ENCODE peak calls at places on chromosomes 5 and 9, in four cellular contexts. One of them, this sample, is unnamed.

GRCh38 chr5:127229185-127229889 is 61.3 kb upstream of the MEGF10 start:
- DNase-seq in GM12892: peak
- DNase-seq in K562: peak
- DNase-seq in GM12878: no peak
- DNase-seq in this sample: peak

GRCh38 chr5:168409601-168410458 is 76.4 kb upstream of the RARS1 start:
- DNase-seq in GM12892: no peak
- DNase-seq in K562: no peak
- DNase-seq in GM12878: peak
- DNase-seq in this sample: no peak

GRCh38 chr5:14143843-14144585 is 872 bp downstream of the TRIO start:
- DNase-seq in GM12892: peak
- DNase-seq in K562: peak
- DNase-seq in GM12878: no peak
- DNase-seq in this sample: peak

GRCh38 chr5:80152778-80153177 is 103.1 kb downstream of the SERINC5 start:
- DNase-seq in GM12892: no peak
- DNase-seq in K562: no peak
- DNase-seq in GM12878: no peak
- DNase-seq in this sample: no peak

GRCh38 chr5:177479774-177480173 is 6.3 kb upstream of the DBN1 start:
- DNase-seq in GM12892: no peak
- DNase-seq in K562: no peak
- DNase-seq in GM12878: no peak
- DNase-seq in this sample: no peak

GRCh38 chr9:6758418-6759113 is 793 bp downstream of the KDM4C start:
- DNase-seq in GM12892: peak
- DNase-seq in K562: peak
- DNase-seq in GM12878: no peak
- DNase-seq in this sample: peak

GRCh38 chr9:129716091-129716490 is 36.8 kb downstream of the PTGES start:
- DNase-seq in GM12892: no peak
- DNase-seq in K562: no peak
- DNase-seq in GM12878: no peak
- DNase-seq in this sample: no peak

GRCh38 chr5:123450641-123451421 is 27.6 kb upstream of the CEP120 start:
- DNase-seq in GM12892: no peak
- DNase-seq in K562: no peak
- DNase-seq in GM12878: no peak
- DNase-seq in this sample: no peak

GRCh38 chr5:172571413-172571812 is 69.7 kb upstream of the NEURL1B start:
- DNase-seq in GM12892: no peak
- DNase-seq in K562: no peak
- DNase-seq in GM12878: no peak
- DNase-seq in this sample: no peak

GRCh38 chr9:86637515-86637914 is 283.3 kb upstream of the TUT7 start:
- DNase-seq in GM12892: no peak
- DNase-seq in K562: peak
- DNase-seq in GM12878: no peak
- DNase-seq in this sample: no peak

GRCh38 chr5:74543162-74543995 is 97.1 kb downstream of the ENC1 start:
- DNase-seq in GM12892: no peak
- DNase-seq in K562: no peak
- DNase-seq in GM12878: no peak
- DNase-seq in this sample: no peak

GRCh38 chr5:149172261-149172660 is 31.0 kb downstream of the ABLIM3 start:
- DNase-seq in GM12892: no peak
- DNase-seq in K562: no peak
- DNase-seq in GM12878: no peak
- DNase-seq in this sample: no peak

GRCh38 chr5:72172832-72173231 is 65.6 kb downstream of the MAP1B start:
- DNase-seq in GM12892: no peak
- DNase-seq in K562: no peak
- DNase-seq in GM12878: no peak
- DNase-seq in this sample: no peak

GRCh38 chr9:34443533-34443932 is 14.8 kb downstream of the FAM219A start:
- DNase-seq in GM12892: no peak
- DNase-seq in K562: no peak
- DNase-seq in GM12878: no peak
- DNase-seq in this sample: no peak

GRCh38 chr5:39905356-39905755 is 480.6 kb upstream of the DAB2 start:
- DNase-seq in GM12892: no peak
- DNase-seq in K562: no peak
- DNase-seq in GM12878: no peak
- DNase-seq in this sample: no peak

GRCh38 chr5:172775326-172776234 is 4.6 kb upstream of the DUSP1 start:
- DNase-seq in GM12892: no peak
- DNase-seq in K562: no peak
- DNase-seq in GM12878: no peak
- DNase-seq in this sample: no peak

GRCh38 chr5:65198777-65199120 is 283.0 kb downstream of the ADAMTS6 start:
- DNase-seq in GM12892: no peak
- DNase-seq in K562: no peak
- DNase-seq in GM12878: no peak
- DNase-seq in this sample: no peak

GRCh38 chr9:92501671-92502393 is 19.5 kb upstream of the ASPN start:
- DNase-seq in GM12892: no peak
- DNase-seq in K562: peak
- DNase-seq in GM12878: no peak
- DNase-seq in this sample: no peak

GRCh38 chr5:21919417-21920022 is 933.6 kb downstream of the CDH12 start:
- DNase-seq in GM12892: no peak
- DNase-seq in K562: peak
- DNase-seq in GM12878: peak
- DNase-seq in this sample: peak

GRCh38 chr9:130927995-130928900 is 10.8 kb downstream of the FIBCD1 start:
- DNase-seq in GM12892: peak
- DNase-seq in K562: peak
- DNase-seq in GM12878: peak
- DNase-seq in this sample: peak

GRCh38 chr9:106874657-106875056 is 11.7 kb downstream of the ZNF462 start:
- DNase-seq in GM12892: no peak
- DNase-seq in K562: no peak
- DNase-seq in GM12878: no peak
- DNase-seq in this sample: no peak

GRCh38 chr5:131848662-131849061 is 51.8 kb upstream of the FNIP1 start:
- DNase-seq in GM12892: no peak
- DNase-seq in K562: no peak
- DNase-seq in GM12878: no peak
- DNase-seq in this sample: no peak

GRCh38 chr5:107926121-107926520 is 255.4 kb upstream of the EFNA5 start:
- DNase-seq in GM12892: no peak
- DNase-seq in K562: no peak
- DNase-seq in GM12878: no peak
- DNase-seq in this sample: no peak

GRCh38 chr5:159913048-159913447 is 3.2 kb upstream of the ADRA1B start:
- DNase-seq in GM12892: no peak
- DNase-seq in K562: no peak
- DNase-seq in GM12878: no peak
- DNase-seq in this sample: no peak

GRCh38 chr5:78750281-78750680 is 101.7 kb upstream of the LHFPL2 start:
- DNase-seq in GM12892: no peak
- DNase-seq in K562: no peak
- DNase-seq in GM12878: no peak
- DNase-seq in this sample: no peak

GRCh38 chr5:92543246-92543645 is 1037.8 kb downstream of the NR2F1-AS1 start:
- DNase-seq in GM12892: no peak
- DNase-seq in K562: no peak
- DNase-seq in GM12878: no peak
- DNase-seq in this sample: no peak

GRCh38 chr5:34756781-34757624 is 82.0 kb upstream of the TTC23L start:
- DNase-seq in GM12892: no peak
- DNase-seq in K562: no peak
- DNase-seq in GM12878: no peak
- DNase-seq in this sample: no peak

GRCh38 chr5:132421442-132421841 is 51.9 kb downstream of the SLC22A5 start:
- DNase-seq in GM12892: no peak
- DNase-seq in K562: no peak
- DNase-seq in GM12878: no peak
- DNase-seq in this sample: no peak

GRCh38 chr5:53739111-53739510 is 178.7 kb downstream of the NDUFS4 start:
- DNase-seq in GM12892: no peak
- DNase-seq in K562: no peak
- DNase-seq in GM12878: no peak
- DNase-seq in this sample: no peak

GRCh38 chr9:13728917-13729811 is 449.7 kb upstream of the MPDZ start:
- DNase-seq in GM12892: no peak
- DNase-seq in K562: no peak
- DNase-seq in GM12878: no peak
- DNase-seq in this sample: no peak

GRCh38 chr5:56164371-56164770 is 68.8 kb downstream of the ANKRD55 start:
- DNase-seq in GM12892: no peak
- DNase-seq in K562: no peak
- DNase-seq in GM12878: no peak
- DNase-seq in this sample: no peak

GRCh38 chr5:172051643-172052362 is 45.4 kb upstream of the FBXW11 start:
- DNase-seq in GM12892: no peak
- DNase-seq in K562: no peak
- DNase-seq in GM12878: no peak
- DNase-seq in this sample: no peak

GRCh38 chr9:96667363-96667728 is 12.2 kb upstream of the PRXL2C start:
- DNase-seq in GM12892: no peak
- DNase-seq in K562: no peak
- DNase-seq in GM12878: no peak
- DNase-seq in this sample: no peak

GRCh38 chr5:32908646-32909045 is 197.5 kb downstream of the NPR3 start:
- DNase-seq in GM12892: no peak
- DNase-seq in K562: no peak
- DNase-seq in GM12878: no peak
- DNase-seq in this sample: no peak

GRCh38 chr5:149656576-149657182 is 73.4 kb upstream of the PPARGC1B start:
- DNase-seq in GM12892: no peak
- DNase-seq in K562: peak
- DNase-seq in GM12878: no peak
- DNase-seq in this sample: no peak

GRCh38 chr9:36870960-36871359 is 163.1 kb downstream of the PAX5 start:
- DNase-seq in GM12892: no peak
- DNase-seq in K562: no peak
- DNase-seq in GM12878: no peak
- DNase-seq in this sample: no peak

DNA sequence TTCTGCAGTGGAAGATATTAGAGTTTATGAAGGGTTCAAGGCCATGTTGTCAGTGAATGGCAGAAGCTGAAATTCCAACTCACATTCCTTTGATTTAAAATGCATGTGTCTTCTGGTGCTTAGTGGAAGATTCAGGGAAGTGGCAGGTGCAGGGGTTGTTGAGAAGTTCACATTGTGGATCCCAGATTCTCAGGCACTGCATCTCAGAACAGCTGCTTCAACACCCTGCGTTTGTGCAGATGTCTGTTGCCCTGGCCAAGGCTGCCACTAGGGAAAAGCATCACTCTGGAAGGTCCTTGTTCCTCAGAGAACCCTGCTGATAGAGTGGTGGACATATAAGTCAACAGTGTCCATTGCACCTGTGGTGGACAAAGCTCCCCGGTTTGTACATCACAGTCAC is 162.6 kb downstream of the PAPPA start:
- DNase-seq in GM12892: no peak
- DNase-seq in K562: no peak
- DNase-seq in GM12878: no peak
- DNase-seq in this sample: no peak
- TF ChIP-seq TAF1 in GM12892: no peak
- TF ChIP-seq TAF1 in K562: no peak
- TF ChIP-seq TAF1 in GM12878: no peak
- TF ChIP-seq TAF1 in this sample: no peak

GRCh38 chr9:127181595-127182190 is 59.3 kb upstream of the ANGPTL2 start:
- DNase-seq in GM12892: no peak
- DNase-seq in K562: no peak
- DNase-seq in GM12878: no peak
- DNase-seq in this sample: no peak

GRCh38 chr9:127180457-127181314 is 58.3 kb upstream of the ANGPTL2 start:
- DNase-seq in GM12892: no peak
- DNase-seq in K562: no peak
- DNase-seq in GM12878: no peak
- DNase-seq in this sample: no peak

GRCh38 chr9:127179633-127180401 is 57.4 kb upstream of the ANGPTL2 start:
- DNase-seq in GM12892: no peak
- DNase-seq in K562: no peak
- DNase-seq in GM12878: no peak
- DNase-seq in this sample: no peak

GRCh38 chr9:127182901-127183746 is 60.7 kb upstream of the ANGPTL2 start:
- DNase-seq in GM12892: no peak
- DNase-seq in K562: no peak
- DNase-seq in GM12878: no peak
- DNase-seq in this sample: no peak

GRCh38 chr9:127181315-127181580 is 58.8 kb upstream of the ANGPTL2 start:
- DNase-seq in GM12892: no peak
- DNase-seq in K562: no peak
- DNase-seq in GM12878: no peak
- DNase-seq in this sample: no peak
- TF ChIP-seq TAF1 in GM12892: no peak
- TF ChIP-seq TAF1 in K562: no peak
- TF ChIP-seq TAF1 in GM12878: no peak
- TF ChIP-seq TAF1 in this sample: no peak

GRCh38 chr5:1167728-1168709 is 33.4 kb upstream of the SLC6A19 start:
- DNase-seq in GM12892: peak
- DNase-seq in K562: peak
- DNase-seq in GM12878: no peak
- DNase-seq in this sample: peak
- TF ChIP-seq TAF1 in GM12892: no peak
- TF ChIP-seq TAF1 in K562: no peak
- TF ChIP-seq TAF1 in GM12878: no peak
- TF ChIP-seq TAF1 in this sample: no peak

GRCh38 chr5:5880364-5880763 is 457.9 kb downstream of the ICE1 start:
- DNase-seq in GM12892: no peak
- DNase-seq in K562: no peak
- DNase-seq in GM12878: no peak
- DNase-seq in this sample: no peak
- TF ChIP-seq TAF1 in GM12892: no peak
- TF ChIP-seq TAF1 in K562: no peak
- TF ChIP-seq TAF1 in GM12878: no peak
- TF ChIP-seq TAF1 in this sample: no peak

This sample was measured in GM12891.